ENCODE peak calls at places on chromosomes 4 and X, in eight cellular contexts. One of them, this sample, is unnamed.

GRCh38 chrX:69961365-69962072 is 88.2 kb downstream of the AWAT2 start:
- DNase-seq in GM12878: no peak
- DNase-seq in HepG2: no peak
- DNase-seq in K562: no peak
- DNase-seq in H1: no peak
- DNase-seq in WTC11: no peak
- DNase-seq in A549: no peak
- DNase-seq in HCT116: no peak
- DNase-seq in this sample: no peak

GRCh38 chr4:128228021-128228571 is 59.5 kb downstream of the PGRMC2 start:
- DNase-seq in GM12878: no peak
- DNase-seq in HepG2: no peak
- DNase-seq in K562: no peak
- DNase-seq in H1: no peak
- DNase-seq in WTC11: no peak
- DNase-seq in A549: no peak
- DNase-seq in HCT116: no peak
- DNase-seq in this sample: no peak

GRCh38 chr4:24915121-24915922 is 2.5 kb upstream of the CCDC149 start:
- DNase-seq in GM12878: no peak
- DNase-seq in HepG2: peak
- DNase-seq in K562: no peak
- DNase-seq in H1: no peak
- DNase-seq in WTC11: peak
- DNase-seq in A549: no peak
- DNase-seq in HCT116: no peak
- DNase-seq in this sample: no peak

GRCh38 chr4:29927895-29928294 is 792.3 kb upstream of the PCDH7 start:
- DNase-seq in GM12878: no peak
- DNase-seq in HepG2: no peak
- DNase-seq in K562: no peak
- DNase-seq in H1: no peak
- DNase-seq in WTC11: no peak
- DNase-seq in A549: no peak
- DNase-seq in HCT116: peak
- DNase-seq in this sample: no peak

GRCh38 chrX:9845574-9845948 is 59.3 kb downstream of the SHROOM2 start:
- DNase-seq in GM12878: no peak
- DNase-seq in HepG2: peak
- DNase-seq in K562: no peak
- DNase-seq in H1: no peak
- DNase-seq in WTC11: no peak
- DNase-seq in A549: no peak
- DNase-seq in HCT116: no peak
- DNase-seq in this sample: no peak

GRCh38 chr4:152678841-152679240 is 956 bp downstream of the TMEM154 start:
- DNase-seq in GM12878: no peak
- DNase-seq in HepG2: no peak
- DNase-seq in K562: no peak
- DNase-seq in H1: no peak
- DNase-seq in WTC11: no peak
- DNase-seq in A549: no peak
- DNase-seq in HCT116: no peak
- DNase-seq in this sample: peak

GRCh38 chr4:4618846-4619245 is 77.0 kb upstream of the STX18 start:
- DNase-seq in GM12878: no peak
- DNase-seq in HepG2: no peak
- DNase-seq in K562: no peak
- DNase-seq in H1: no peak
- DNase-seq in WTC11: no peak
- DNase-seq in A549: no peak
- DNase-seq in HCT116: no peak
- DNase-seq in this sample: no peak

GRCh38 chr4:147543039-147543438 is 62.1 kb downstream of the EDNRA start:
- DNase-seq in GM12878: no peak
- DNase-seq in HepG2: no peak
- DNase-seq in K562: no peak
- DNase-seq in H1: no peak
- DNase-seq in WTC11: no peak
- DNase-seq in A549: no peak
- DNase-seq in HCT116: no peak
- DNase-seq in this sample: no peak

GRCh38 chr4:140082399-140082758 is 71.6 kb downstream of the MAML3 start:
- DNase-seq in GM12878: no peak
- DNase-seq in HepG2: no peak
- DNase-seq in K562: no peak
- DNase-seq in H1: no peak
- DNase-seq in WTC11: no peak
- DNase-seq in A549: no peak
- DNase-seq in HCT116: no peak
- DNase-seq in this sample: no peak

GRCh38 chr4:113088050-113088449 is 38.6 kb downstream of the ANK2 start:
- DNase-seq in GM12878: no peak
- DNase-seq in HepG2: no peak
- DNase-seq in K562: no peak
- DNase-seq in H1: no peak
- DNase-seq in WTC11: no peak
- DNase-seq in A549: no peak
- DNase-seq in HCT116: no peak
- DNase-seq in this sample: no peak

GRCh38 chr4:140243345-140243753 is 89.4 kb upstream of the MAML3 start:
- DNase-seq in GM12878: peak
- DNase-seq in HepG2: no peak
- DNase-seq in K562: no peak
- DNase-seq in H1: no peak
- DNase-seq in WTC11: no peak
- DNase-seq in A549: no peak
- DNase-seq in HCT116: no peak
- DNase-seq in this sample: peak

GRCh38 chrX:15579778-15580747 is 20.7 kb downstream of the ACE2 start:
- DNase-seq in GM12878: no peak
- DNase-seq in HepG2: no peak
- DNase-seq in K562: peak
- DNase-seq in H1: no peak
- DNase-seq in WTC11: no peak
- DNase-seq in A549: no peak
- DNase-seq in HCT116: no peak
- DNase-seq in this sample: no peak

GRCh38 chr4:165312506-165312905 is 15.0 kb upstream of the MSMO1 start:
- DNase-seq in GM12878: no peak
- DNase-seq in HepG2: no peak
- DNase-seq in K562: no peak
- DNase-seq in H1: no peak
- DNase-seq in WTC11: no peak
- DNase-seq in A549: no peak
- DNase-seq in HCT116: no peak
- DNase-seq in this sample: no peak

GRCh38 chr4:40525811-40526598 is 103.7 kb downstream of the RBM47 start:
- DNase-seq in GM12878: no peak
- DNase-seq in HepG2: no peak
- DNase-seq in K562: peak
- DNase-seq in H1: no peak
- DNase-seq in WTC11: peak
- DNase-seq in A549: peak
- DNase-seq in HCT116: peak
- DNase-seq in this sample: no peak

GRCh38 chr4:8077181-8078108 is 81.2 kb downstream of the ABLIM2 start:
- DNase-seq in GM12878: no peak
- DNase-seq in HepG2: no peak
- DNase-seq in K562: no peak
- DNase-seq in H1: no peak
- DNase-seq in WTC11: no peak
- DNase-seq in A549: no peak
- DNase-seq in HCT116: no peak
- DNase-seq in this sample: peak

GRCh38 chr4:1626151-1626550 is 58.0 kb downstream of the FAM53A start:
- DNase-seq in GM12878: no peak
- DNase-seq in HepG2: no peak
- DNase-seq in K562: no peak
- DNase-seq in H1: no peak
- DNase-seq in WTC11: no peak
- DNase-seq in A549: no peak
- DNase-seq in HCT116: no peak
- DNase-seq in this sample: no peak

GRCh38 chr4:48403779-48404178 is 62.5 kb downstream of the SLAIN2 start:
- DNase-seq in GM12878: no peak
- DNase-seq in HepG2: no peak
- DNase-seq in K562: no peak
- DNase-seq in H1: no peak
- DNase-seq in WTC11: no peak
- DNase-seq in A549: no peak
- DNase-seq in HCT116: no peak
- DNase-seq in this sample: peak

GRCh38 chr4:158159054-158159717 is 13.6 kb downstream of the GASK1B start:
- DNase-seq in GM12878: no peak
- DNase-seq in HepG2: no peak
- DNase-seq in K562: no peak
- DNase-seq in H1: no peak
- DNase-seq in WTC11: no peak
- DNase-seq in A549: no peak
- DNase-seq in HCT116: no peak
- DNase-seq in this sample: no peak

GRCh38 chr4:158763462-158763861 is 5.4 kb upstream of the FNIP2 start:
- DNase-seq in GM12878: no peak
- DNase-seq in HepG2: no peak
- DNase-seq in K562: no peak
- DNase-seq in H1: no peak
- DNase-seq in WTC11: no peak
- DNase-seq in A549: no peak
- DNase-seq in HCT116: no peak
- DNase-seq in this sample: no peak

GRCh38 chrX:16700734-16701133 is 11.7 kb downstream of the CTPS2 start:
- DNase-seq in GM12878: no peak
- DNase-seq in HepG2: peak
- DNase-seq in K562: no peak
- DNase-seq in H1: no peak
- DNase-seq in WTC11: no peak
- DNase-seq in A549: no peak
- DNase-seq in HCT116: no peak
- DNase-seq in this sample: no peak
- TF ChIP-seq MAX in GM12878: no peak
- TF ChIP-seq MAX in HepG2: no peak
- TF ChIP-seq MAX in K562: no peak
- TF ChIP-seq MAX in H1: no peak
- TF ChIP-seq MAX in WTC11: no peak
- TF ChIP-seq MAX in A549: no peak
- TF ChIP-seq MAX in HCT116: no peak
- TF ChIP-seq MAX in this sample: no peak

DNA sequence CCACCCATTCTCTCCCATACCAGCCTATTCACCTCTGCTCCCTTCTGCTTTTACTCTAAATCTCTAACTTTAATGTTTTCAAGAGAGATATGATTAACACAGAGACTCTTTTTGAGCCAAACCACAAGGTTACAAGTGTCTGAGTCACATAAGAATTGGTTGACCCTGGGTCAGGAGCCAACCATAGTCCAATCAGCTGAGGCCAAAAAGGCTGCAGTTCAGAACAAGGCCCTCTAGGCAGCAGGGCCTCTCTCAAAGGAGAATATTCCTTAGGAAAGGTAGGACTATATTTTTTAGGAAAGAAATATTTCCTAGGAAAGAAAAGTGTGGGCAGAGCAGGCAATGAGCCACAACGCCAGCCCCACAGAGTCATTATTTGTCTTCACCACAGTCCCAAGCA is 2.3 kb downstream of the ATP8A1 start:
- DNase-seq in GM12878: no peak
- DNase-seq in HepG2: peak
- DNase-seq in K562: peak
- DNase-seq in H1: no peak
- DNase-seq in WTC11: no peak
- DNase-seq in A549: no peak
- DNase-seq in HCT116: peak
- DNase-seq in this sample: peak
- TF ChIP-seq MAX in GM12878: no peak
- TF ChIP-seq MAX in HepG2: no peak
- TF ChIP-seq MAX in K562: no peak
- TF ChIP-seq MAX in H1: no peak
- TF ChIP-seq MAX in WTC11: no peak
- TF ChIP-seq MAX in A549: no peak
- TF ChIP-seq MAX in HCT116: no peak
- TF ChIP-seq MAX in this sample: no peak

DNA sequence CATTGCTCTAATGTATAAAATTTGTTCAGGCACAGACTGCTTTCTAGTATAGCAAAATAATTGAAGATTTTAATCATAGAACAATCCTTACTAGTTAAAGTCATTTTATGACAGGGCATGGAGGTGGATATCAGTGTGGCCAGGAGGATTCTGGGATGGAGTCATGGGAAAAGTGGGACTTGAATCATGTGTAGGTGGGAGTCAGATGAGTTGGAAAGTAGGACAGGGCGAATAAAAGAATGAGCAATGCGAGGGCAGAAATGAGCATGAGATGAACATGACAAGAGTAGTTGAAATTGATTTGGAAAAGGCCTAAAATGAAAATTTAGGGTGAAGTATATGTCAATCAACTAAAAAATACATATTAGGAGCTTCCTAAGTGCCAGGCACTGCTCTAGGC is 7.2 kb upstream of the SDAD1 start:
- DNase-seq in GM12878: no peak
- DNase-seq in HepG2: no peak
- DNase-seq in K562: no peak
- DNase-seq in H1: no peak
- DNase-seq in WTC11: no peak
- DNase-seq in A549: no peak
- DNase-seq in HCT116: no peak
- DNase-seq in this sample: no peak
- TF ChIP-seq MAX in GM12878: no peak
- TF ChIP-seq MAX in HepG2: no peak
- TF ChIP-seq MAX in K562: no peak
- TF ChIP-seq MAX in H1: no peak
- TF ChIP-seq MAX in WTC11: no peak
- TF ChIP-seq MAX in A549: no peak
- TF ChIP-seq MAX in HCT116: no peak
- TF ChIP-seq MAX in this sample: no peak

GRCh38 chr4:53645108-53645507 is 53.8 kb upstream of the LNX1 start:
- DNase-seq in GM12878: no peak
- DNase-seq in HepG2: no peak
- DNase-seq in K562: no peak
- DNase-seq in H1: no peak
- DNase-seq in WTC11: no peak
- DNase-seq in A549: no peak
- DNase-seq in HCT116: no peak
- DNase-seq in this sample: no peak

GRCh38 chr4:53640576-53641459 is 49.5 kb upstream of the LNX1 start:
- DNase-seq in GM12878: peak
- DNase-seq in HepG2: no peak
- DNase-seq in K562: no peak
- DNase-seq in H1: no peak
- DNase-seq in WTC11: no peak
- DNase-seq in A549: no peak
- DNase-seq in HCT116: no peak
- DNase-seq in this sample: no peak

GRCh38 chr4:53647547-53647946 is 56.3 kb upstream of the LNX1 start:
- DNase-seq in GM12878: no peak
- DNase-seq in HepG2: no peak
- DNase-seq in K562: no peak
- DNase-seq in H1: no peak
- DNase-seq in WTC11: no peak
- DNase-seq in A549: no peak
- DNase-seq in HCT116: no peak
- DNase-seq in this sample: peak

GRCh38 chr4:53646792-53647191 is 55.5 kb upstream of the LNX1 start:
- DNase-seq in GM12878: no peak
- DNase-seq in HepG2: no peak
- DNase-seq in K562: no peak
- DNase-seq in H1: no peak
- DNase-seq in WTC11: no peak
- DNase-seq in A549: no peak
- DNase-seq in HCT116: no peak
- DNase-seq in this sample: no peak

GRCh38 chr4:53644607-53645006 is 53.3 kb upstream of the LNX1 start:
- DNase-seq in GM12878: no peak
- DNase-seq in HepG2: no peak
- DNase-seq in K562: no peak
- DNase-seq in H1: no peak
- DNase-seq in WTC11: no peak
- DNase-seq in A549: no peak
- DNase-seq in HCT116: no peak
- DNase-seq in this sample: peak
- TF ChIP-seq MAX in GM12878: no peak
- TF ChIP-seq MAX in HepG2: no peak
- TF ChIP-seq MAX in K562: no peak
- TF ChIP-seq MAX in H1: no peak
- TF ChIP-seq MAX in WTC11: no peak
- TF ChIP-seq MAX in A549: no peak
- TF ChIP-seq MAX in HCT116: no peak
- TF ChIP-seq MAX in this sample: no peak